ENCODE peak calls at places on chromosomes 4 and X, in six cellular contexts. One of them, this sample, is unnamed.

GRCh38 chrX:40816906-40817305 is 81.6 kb upstream of the MED14 start:
- DNase-seq in cardiac muscle cell: no peak
- DNase-seq in pancreas: no peak
- DNase-seq in body of pancreas: no peak
- DNase-seq in CD8-positive, alpha-beta memory T cell: no peak
- DNase-seq in aorta: no peak
- DNase-seq in this sample: no peak

GRCh38 chrX:46254623-46255022 is 290.6 kb downstream of the ZNF674 start:
- DNase-seq in pancreas: no peak
- DNase-seq in cardiac muscle cell: peak; percentile 12
- DNase-seq in body of pancreas: no peak
- DNase-seq in CD8-positive, alpha-beta memory T cell: no peak
- DNase-seq in aorta: no peak
- DNase-seq in this sample: no peak

GRCh38 chrX:25726539-25726938 is 411.6 kb upstream of the MAGEB18 start:
- DNase-seq in cardiac muscle cell: no peak
- DNase-seq in CD8-positive, alpha-beta memory T cell: no peak
- DNase-seq in aorta: no peak
- DNase-seq in pancreas: peak; percentile 18
- DNase-seq in body of pancreas: peak; percentile 11
- DNase-seq in this sample: no peak

GRCh38 chrX:31656013-31656412 is 584.2 kb upstream of the FTHL17 start:
- DNase-seq in pancreas: no peak
- DNase-seq in cardiac muscle cell: peak; percentile 37
- DNase-seq in aorta: no peak
- DNase-seq in body of pancreas: no peak
- DNase-seq in CD8-positive, alpha-beta memory T cell: no peak
- DNase-seq in this sample: no peak

GRCh38 chr4:58617226-58617625 is 1507.0 kb upstream of the IGFBP7 start:
- DNase-seq in cardiac muscle cell: no peak
- DNase-seq in CD8-positive, alpha-beta memory T cell: no peak
- DNase-seq in aorta: no peak
- DNase-seq in pancreas: no peak
- DNase-seq in body of pancreas: no peak
- DNase-seq in this sample: no peak

GRCh38 chr4:80094191-80094590 is 21.2 kb upstream of the ANTXR2 start:
- DNase-seq in body of pancreas: no peak
- DNase-seq in CD8-positive, alpha-beta memory T cell: no peak
- DNase-seq in aorta: no peak
- DNase-seq in cardiac muscle cell: peak; percentile 63
- DNase-seq in pancreas: no peak
- DNase-seq in this sample: no peak

GRCh38 chr4:144411119-144411518 is 234.8 kb upstream of the HHIP start:
- DNase-seq in CD8-positive, alpha-beta memory T cell: no peak
- DNase-seq in cardiac muscle cell: no peak
- DNase-seq in aorta: no peak
- DNase-seq in pancreas: no peak
- DNase-seq in body of pancreas: no peak
- DNase-seq in this sample: no peak

GRCh38 chr4:87896020-87896621 is 63.4 kb downstream of the MEPE start:
- DNase-seq in pancreas: no peak
- DNase-seq in CD8-positive, alpha-beta memory T cell: no peak
- DNase-seq in body of pancreas: no peak
- DNase-seq in cardiac muscle cell: peak; percentile 88
- DNase-seq in aorta: peak; percentile 62
- DNase-seq in this sample: peak; percentile 33

GRCh38 chrX:4547218-4547836 is 833.9 kb upstream of the PRKX start:
- DNase-seq in body of pancreas: peak; percentile 42
- DNase-seq in cardiac muscle cell: peak; percentile 33
- DNase-seq in pancreas: peak; percentile 48
- DNase-seq in CD8-positive, alpha-beta memory T cell: peak; percentile 1
- DNase-seq in aorta: peak; percentile 53
- DNase-seq in this sample: peak; percentile 41

GRCh38 chrX:115021121-115021520 is 3.7 kb upstream of the IL13RA2 start:
- DNase-seq in aorta: no peak
- DNase-seq in cardiac muscle cell: peak; percentile 54
- DNase-seq in pancreas: no peak
- DNase-seq in body of pancreas: no peak
- DNase-seq in CD8-positive, alpha-beta memory T cell: no peak
- DNase-seq in this sample: no peak

GRCh38 chrX:12488781-12489180 is 302.4 kb upstream of the PRPS2 start:
- DNase-seq in aorta: no peak
- DNase-seq in pancreas: no peak
- DNase-seq in cardiac muscle cell: peak; percentile 21
- DNase-seq in body of pancreas: no peak
- DNase-seq in CD8-positive, alpha-beta memory T cell: no peak
- DNase-seq in this sample: no peak

GRCh38 chrX:45769919-45770582 is 569.4 kb upstream of the DIPK2B start:
- DNase-seq in body of pancreas: peak; percentile 46
- DNase-seq in pancreas: peak; percentile 49
- DNase-seq in cardiac muscle cell: peak; percentile 90
- DNase-seq in aorta: peak; percentile 80
- DNase-seq in CD8-positive, alpha-beta memory T cell: peak; percentile 31
- DNase-seq in this sample: peak; percentile 80

GRCh38 chr4:87005690-87006461 is 71.1 kb downstream of the AFF1 start:
- DNase-seq in body of pancreas: no peak
- DNase-seq in CD8-positive, alpha-beta memory T cell: no peak
- DNase-seq in cardiac muscle cell: no peak
- DNase-seq in pancreas: no peak
- DNase-seq in aorta: no peak
- DNase-seq in this sample: no peak

GRCh38 chrX:48278958-48279357 is 23.8 kb downstream of the SSX1 start:
- DNase-seq in aorta: no peak
- DNase-seq in CD8-positive, alpha-beta memory T cell: no peak
- DNase-seq in cardiac muscle cell: peak; percentile 3
- DNase-seq in body of pancreas: peak; percentile 11
- DNase-seq in pancreas: no peak
- DNase-seq in this sample: no peak

GRCh38 chr4:56187601-56188177 is 199.6 kb downstream of the AASDH start:
- DNase-seq in aorta: no peak
- DNase-seq in CD8-positive, alpha-beta memory T cell: no peak
- DNase-seq in body of pancreas: no peak
- DNase-seq in pancreas: no peak
- DNase-seq in cardiac muscle cell: peak; percentile 61
- DNase-seq in this sample: no peak

GRCh38 chr4:99490286-99490685 is 20.5 kb upstream of the C4orf17 start:
- DNase-seq in CD8-positive, alpha-beta memory T cell: no peak
- DNase-seq in pancreas: no peak
- DNase-seq in cardiac muscle cell: no peak
- DNase-seq in body of pancreas: no peak
- DNase-seq in aorta: no peak
- DNase-seq in this sample: no peak

GRCh38 chr4:109801895-109802319 is at the start of gene CFI:
- DNase-seq in pancreas: no peak
- DNase-seq in body of pancreas: no peak
- DNase-seq in CD8-positive, alpha-beta memory T cell: no peak
- DNase-seq in cardiac muscle cell: peak; percentile 91
- DNase-seq in aorta: no peak
- DNase-seq in this sample: no peak

GRCh38 chrX:150913511-150913910 is 15.0 kb upstream of the CD99L2 start:
- DNase-seq in aorta: no peak
- DNase-seq in body of pancreas: no peak
- DNase-seq in cardiac muscle cell: peak; percentile 75
- DNase-seq in CD8-positive, alpha-beta memory T cell: no peak
- DNase-seq in pancreas: no peak
- DNase-seq in this sample: no peak

GRCh38 chr4:149708513-149709175 is 107.0 kb downstream of the IQCM start:
- DNase-seq in pancreas: no peak
- DNase-seq in body of pancreas: no peak
- DNase-seq in CD8-positive, alpha-beta memory T cell: no peak
- DNase-seq in aorta: no peak
- DNase-seq in cardiac muscle cell: no peak
- DNase-seq in this sample: no peak

GRCh38 chrX:23616361-23616760 is 50.9 kb upstream of the PRDX4 start:
- DNase-seq in cardiac muscle cell: peak; percentile 42
- DNase-seq in aorta: no peak
- DNase-seq in pancreas: no peak
- DNase-seq in CD8-positive, alpha-beta memory T cell: no peak
- DNase-seq in body of pancreas: no peak
- DNase-seq in this sample: no peak

GRCh38 chr4:5735463-5735862 is 24.5 kb downstream of the EVC start:
- DNase-seq in cardiac muscle cell: no peak
- DNase-seq in CD8-positive, alpha-beta memory T cell: no peak
- DNase-seq in aorta: no peak
- DNase-seq in pancreas: no peak
- DNase-seq in body of pancreas: no peak
- DNase-seq in this sample: no peak

GRCh38 chrX:150365051-150365952 is 2.2 kb downstream of the MAMLD1 start:
- DNase-seq in pancreas: peak; percentile 80
- DNase-seq in body of pancreas: peak; percentile 75
- DNase-seq in aorta: peak; percentile 86
- DNase-seq in cardiac muscle cell: peak; percentile 72
- DNase-seq in CD8-positive, alpha-beta memory T cell: peak; percentile 54
- DNase-seq in this sample: peak; percentile 83

GRCh38 chr4:75705198-75705712 is 19.1 kb upstream of the USO1 start:
- DNase-seq in body of pancreas: no peak
- DNase-seq in cardiac muscle cell: no peak
- DNase-seq in aorta: no peak
- DNase-seq in CD8-positive, alpha-beta memory T cell: no peak
- DNase-seq in pancreas: no peak
- DNase-seq in this sample: no peak

GRCh38 chr4:41120297-41121217 is 93.8 kb downstream of the APBB2 start:
- DNase-seq in aorta: peak; percentile 67
- DNase-seq in pancreas: no peak
- DNase-seq in body of pancreas: peak; percentile 24
- DNase-seq in cardiac muscle cell: peak; percentile 92
- DNase-seq in CD8-positive, alpha-beta memory T cell: no peak
- DNase-seq in this sample: peak; percentile 84

GRCh38 chr4:188246488-188246887 is 107.2 kb downstream of the TRIML1 start:
- DNase-seq in body of pancreas: no peak
- DNase-seq in cardiac muscle cell: no peak
- DNase-seq in aorta: no peak
- DNase-seq in pancreas: no peak
- DNase-seq in CD8-positive, alpha-beta memory T cell: no peak
- DNase-seq in this sample: no peak

GRCh38 chrX:112941209-112941788 is 100.7 kb upstream of the AMOT start:
- DNase-seq in aorta: no peak
- DNase-seq in body of pancreas: no peak
- DNase-seq in pancreas: no peak
- DNase-seq in cardiac muscle cell: no peak
- DNase-seq in CD8-positive, alpha-beta memory T cell: no peak
- DNase-seq in this sample: no peak

GRCh38 chr4:89823416-89823815 is 13.5 kb downstream of the SNCA start:
- DNase-seq in body of pancreas: no peak
- DNase-seq in aorta: no peak
- DNase-seq in CD8-positive, alpha-beta memory T cell: no peak
- DNase-seq in cardiac muscle cell: peak; percentile 76
- DNase-seq in pancreas: no peak
- DNase-seq in this sample: no peak

GRCh38 chrX:110795645-110796510 is at the start of gene CHRDL1:
- DNase-seq in aorta: peak; percentile 50
- DNase-seq in cardiac muscle cell: no peak
- DNase-seq in body of pancreas: peak; percentile 53
- DNase-seq in pancreas: peak; percentile 60
- DNase-seq in CD8-positive, alpha-beta memory T cell: no peak
- DNase-seq in this sample: peak; percentile 37

GRCh38 chr4:26741491-26741871 is 119.2 kb upstream of the STIM2 start:
- DNase-seq in body of pancreas: no peak
- DNase-seq in cardiac muscle cell: peak; percentile 79
- DNase-seq in pancreas: no peak
- DNase-seq in CD8-positive, alpha-beta memory T cell: no peak
- DNase-seq in aorta: no peak
- DNase-seq in this sample: no peak

GRCh38 chr4:70392057-70392776 is 5.5 kb upstream of the OPRPN start:
- DNase-seq in aorta: no peak
- DNase-seq in pancreas: no peak
- DNase-seq in body of pancreas: no peak
- DNase-seq in CD8-positive, alpha-beta memory T cell: no peak
- DNase-seq in cardiac muscle cell: no peak
- DNase-seq in this sample: no peak
- H3K27me3 ChIP-seq in aorta: no peaks in the 10 kb centered on the region
- H3K27me3 ChIP-seq in pancreas: no peaks in the 10 kb centered on the region
- H3K27me3 ChIP-seq in body of pancreas: no peaks in the 10 kb centered on the region
- H3K27me3 ChIP-seq in CD8-positive, alpha-beta memory T cell: no peaks in the 10 kb centered on the region
- H3K27me3 ChIP-seq in cardiac muscle cell: no peaks in the 10 kb centered on the region
- H3K27me3 ChIP-seq in this sample: no peaks in the 10 kb centered on the region

GRCh38 chr4:140568507-140569306 is at the start of gene UCP1:
- DNase-seq in pancreas: peak; percentile 45
- DNase-seq in body of pancreas: peak; percentile 36
- DNase-seq in CD8-positive, alpha-beta memory T cell: no peak
- DNase-seq in cardiac muscle cell: peak; percentile 6
- DNase-seq in aorta: peak; percentile 45
- DNase-seq in this sample: no peak

GRCh38 chr4:140571620-140572019 is 2.9 kb upstream of the UCP1 start:
- DNase-seq in CD8-positive, alpha-beta memory T cell: no peak
- DNase-seq in aorta: no peak
- DNase-seq in cardiac muscle cell: no peak
- DNase-seq in body of pancreas: no peak
- DNase-seq in pancreas: no peak
- DNase-seq in this sample: no peak

GRCh38 chr4:140569307-140569638 is 512 bp upstream of the UCP1 start:
- DNase-seq in cardiac muscle cell: no peak
- DNase-seq in pancreas: no peak
- DNase-seq in body of pancreas: no peak
- DNase-seq in aorta: no peak
- DNase-seq in CD8-positive, alpha-beta memory T cell: no peak
- DNase-seq in this sample: no peak

GRCh38 chr4:140567722-140568121 is 1.0 kb downstream of the UCP1 start:
- DNase-seq in cardiac muscle cell: peak; percentile 4
- DNase-seq in pancreas: no peak
- DNase-seq in CD8-positive, alpha-beta memory T cell: no peak
- DNase-seq in body of pancreas: peak; percentile 12
- DNase-seq in aorta: no peak
- DNase-seq in this sample: no peak
- H3K27me3 ChIP-seq in cardiac muscle cell: peaks cover 85% of the 10 kb centered on the region
- H3K27me3 ChIP-seq in pancreas: peaks cover 3% of the 10 kb centered on the region
- H3K27me3 ChIP-seq in CD8-positive, alpha-beta memory T cell: peaks cover 22% of the 10 kb centered on the region
- H3K27me3 ChIP-seq in body of pancreas: peaks cover 11% of the 10 kb centered on the region
- H3K27me3 ChIP-seq in aorta: no peaks in the 10 kb centered on the region
- H3K27me3 ChIP-seq in this sample: no peaks in the 10 kb centered on the region

DNA sequence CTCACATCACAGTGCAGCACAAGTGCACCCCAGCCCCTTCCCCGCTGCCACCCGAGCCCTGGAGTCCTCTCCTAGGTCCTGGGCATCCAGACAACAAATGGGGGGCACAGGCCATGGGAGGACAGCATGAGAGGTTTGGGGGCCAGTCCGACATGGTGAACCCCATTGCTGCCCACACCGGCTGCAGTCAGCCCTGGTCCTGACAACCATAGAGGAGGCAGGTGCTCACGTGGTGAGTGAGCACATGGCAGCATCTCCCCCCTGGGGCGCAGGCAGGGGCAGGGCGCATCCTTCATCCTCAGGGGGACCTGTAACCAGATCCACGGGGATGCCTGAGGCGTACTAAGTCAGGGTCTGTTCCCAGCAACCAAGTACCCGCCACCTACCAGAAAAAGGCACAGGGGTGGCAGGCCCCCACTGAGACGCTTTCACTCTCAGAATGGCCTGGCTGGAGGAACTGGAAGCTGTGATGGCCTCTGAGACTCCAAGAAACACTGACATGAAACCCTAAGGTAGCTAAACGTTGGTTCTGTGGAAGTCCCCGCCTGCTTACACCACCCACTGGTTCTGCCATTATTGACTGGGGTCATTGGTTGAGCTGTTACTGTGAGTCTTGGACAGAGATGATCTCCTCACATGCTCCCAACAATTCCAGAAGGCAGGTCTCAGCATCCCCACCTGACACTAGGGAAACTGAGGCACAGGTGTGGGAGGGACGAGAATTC is 6.5 kb downstream of the ZFYVE28 start:
- DNase-seq in CD8-positive, alpha-beta memory T cell: no peak
- DNase-seq in cardiac muscle cell: no peak
- DNase-seq in body of pancreas: no peak
- DNase-seq in pancreas: no peak
- DNase-seq in aorta: no peak
- DNase-seq in this sample: no peak
- H3K27me3 ChIP-seq in CD8-positive, alpha-beta memory T cell: no peaks in the 10 kb centered on the region
- H3K27me3 ChIP-seq in cardiac muscle cell: peaks cover 60% of the 10 kb centered on the region
- H3K27me3 ChIP-seq in body of pancreas: no peaks in the 10 kb centered on the region
- H3K27me3 ChIP-seq in pancreas: no peaks in the 10 kb centered on the region
- H3K27me3 ChIP-seq in aorta: no peaks in the 10 kb centered on the region
- H3K27me3 ChIP-seq in this sample: no peaks in the 10 kb centered on the region

GRCh38 chr4:8271821-8272220 is 2.3 kb downstream of the HTRA3 start:
- DNase-seq in cardiac muscle cell: no peak
- DNase-seq in CD8-positive, alpha-beta memory T cell: no peak
- DNase-seq in pancreas: peak; percentile 4
- DNase-seq in body of pancreas: no peak
- DNase-seq in aorta: no peak
- DNase-seq in this sample: no peak
- H3K27me3 ChIP-seq in cardiac muscle cell: peaks cover 16% of the 10 kb centered on the region
- H3K27me3 ChIP-seq in CD8-positive, alpha-beta memory T cell: no peaks in the 10 kb centered on the region
- H3K27me3 ChIP-seq in pancreas: no peaks in the 10 kb centered on the region
- H3K27me3 ChIP-seq in body of pancreas: no peaks in the 10 kb centered on the region
- H3K27me3 ChIP-seq in aorta: no peaks in the 10 kb centered on the region
- H3K27me3 ChIP-seq in this sample: no peaks in the 10 kb centered on the region